ENCODE peak calls at places on chromosomes 3 and 15, in four cellular contexts. One of them, this sample, is unnamed.

GRCh38 chr15:101091080-101092017 is 160.5 kb downstream of the CHSY1 start:
- DNase-seq in K562: no peak
- DNase-seq in GM12878: no peak
- DNase-seq in HepG2: peak
- DNase-seq in this sample: no peak

GRCh38 chr3:9400626-9401025 is 3.2 kb downstream of the SETD5 start:
- DNase-seq in GM12878: no peak
- DNase-seq in K562: no peak
- DNase-seq in HepG2: no peak
- DNase-seq in this sample: no peak

GRCh38 chr3:49553320-49553689 is 972 bp upstream of the BSN start:
- DNase-seq in K562: no peak
- DNase-seq in GM12878: no peak
- DNase-seq in HepG2: no peak
- DNase-seq in this sample: no peak

GRCh38 chr15:40688932-40689799 is 5.8 kb upstream of the RAD51 start:
- DNase-seq in K562: no peak
- DNase-seq in GM12878: no peak
- DNase-seq in HepG2: no peak
- DNase-seq in this sample: no peak

GRCh38 chr15:48671381-48672022 is 26.0 kb upstream of the FBN1 start:
- DNase-seq in K562: peak
- DNase-seq in GM12878: no peak
- DNase-seq in HepG2: no peak
- DNase-seq in this sample: no peak

GRCh38 chr3:149385617-149386298 is 8.3 kb upstream of the TM4SF1 start:
- DNase-seq in GM12878: no peak
- DNase-seq in K562: no peak
- DNase-seq in HepG2: peak
- DNase-seq in this sample: no peak

GRCh38 chr3:167874667-167875372 is 139.3 kb downstream of the SERPINI1 start:
- DNase-seq in GM12878: no peak
- DNase-seq in HepG2: no peak
- DNase-seq in K562: no peak
- DNase-seq in this sample: no peak

GRCh38 chr3:3212781-3213416 is 33.4 kb upstream of the CRBN start:
- DNase-seq in GM12878: no peak
- DNase-seq in HepG2: no peak
- DNase-seq in K562: no peak
- DNase-seq in this sample: no peak

GRCh38 chr3:47134311-47134710 is 29.6 kb downstream of the SETD2 start:
- DNase-seq in GM12878: no peak
- DNase-seq in K562: no peak
- DNase-seq in HepG2: no peak
- DNase-seq in this sample: no peak

GRCh38 chr3:106880206-106880605 is 497.0 kb upstream of the CCDC54 start:
- DNase-seq in HepG2: no peak
- DNase-seq in GM12878: no peak
- DNase-seq in K562: no peak
- DNase-seq in this sample: no peak

GRCh38 chr3:46851364-46852328 is 11.6 kb downstream of the MYL3 start:
- DNase-seq in GM12878: no peak
- DNase-seq in K562: no peak
- DNase-seq in HepG2: no peak
- DNase-seq in this sample: no peak

DNA sequence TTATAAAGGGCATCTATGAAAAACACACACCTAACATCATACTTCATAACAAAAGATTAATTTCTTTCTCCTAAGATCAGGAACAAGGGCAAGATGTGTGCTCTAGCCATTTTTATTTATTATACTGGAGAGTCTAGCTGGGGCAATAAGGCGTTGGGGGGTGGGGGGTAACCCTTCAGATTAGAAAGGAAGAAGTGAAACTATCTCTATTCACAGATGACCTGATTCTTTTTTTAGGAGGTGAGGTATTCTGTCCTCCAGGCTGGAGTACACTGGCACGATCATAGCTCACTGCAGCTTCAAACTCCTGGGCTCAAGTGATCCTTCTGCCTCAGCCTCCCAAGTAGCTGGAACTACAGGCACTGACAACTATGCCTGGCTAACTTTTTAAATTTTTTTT is 89.5 kb upstream of the MANF start:
- DNase-seq in K562: no peak
- DNase-seq in HepG2: no peak
- DNase-seq in GM12878: peak
- DNase-seq in this sample: no peak
- TF ChIP-seq FOXK2 in K562: no peak
- TF ChIP-seq FOXK2 in HepG2: no peak
- TF ChIP-seq FOXK2 in GM12878: no peak
- TF ChIP-seq FOXK2 in this sample: no peak

DNA sequence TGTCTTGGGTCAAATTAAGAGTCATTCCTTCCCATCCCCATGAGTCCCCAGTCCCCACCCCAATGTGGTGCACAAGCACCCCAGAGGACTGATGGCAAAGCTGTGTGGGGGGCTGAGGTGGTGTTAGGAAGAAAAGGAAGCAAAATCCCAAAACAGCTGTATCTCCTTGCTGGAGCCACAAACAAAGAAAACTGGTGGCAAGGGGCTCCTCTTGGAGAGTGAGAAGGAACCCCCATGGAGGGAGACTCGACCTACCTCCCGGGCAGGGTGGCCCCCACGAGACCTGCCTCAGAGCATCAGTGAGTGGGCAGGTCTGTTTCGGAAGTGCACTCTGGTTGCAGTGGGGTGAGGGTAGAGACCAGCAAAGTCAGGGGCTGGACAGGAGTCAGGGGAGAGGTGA is 29.2 kb downstream of the PRR23E start:
- DNase-seq in HepG2: no peak
- DNase-seq in GM12878: no peak
- DNase-seq in K562: no peak
- DNase-seq in this sample: no peak
- TF ChIP-seq FOXK2 in HepG2: no peak
- TF ChIP-seq FOXK2 in GM12878: no peak
- TF ChIP-seq FOXK2 in K562: no peak
- TF ChIP-seq FOXK2 in this sample: no peak

DNA sequence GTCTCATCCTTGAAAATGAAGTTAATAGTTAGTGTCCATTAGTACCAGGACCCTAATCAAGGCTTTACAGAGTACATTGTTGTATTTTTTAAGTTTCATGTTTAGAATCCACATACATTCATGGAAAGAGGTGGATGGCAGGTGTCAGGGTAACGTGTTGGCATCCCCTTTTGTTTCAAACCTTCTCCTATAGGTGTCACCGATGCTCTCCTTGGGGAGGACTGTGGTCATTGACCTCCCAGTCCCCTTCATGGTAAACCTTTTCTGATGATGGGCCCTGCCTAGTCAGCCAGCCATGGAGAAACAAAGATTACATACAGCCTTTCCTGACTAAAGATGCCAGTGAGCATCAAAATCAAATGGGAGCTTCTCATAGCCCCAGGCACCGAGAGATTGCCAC is 574.8 kb downstream of the AGBL1 start:
- DNase-seq in GM12878: no peak
- DNase-seq in HepG2: no peak
- DNase-seq in K562: no peak
- DNase-seq in this sample: no peak
- TF ChIP-seq FOXK2 in GM12878: no peak
- TF ChIP-seq FOXK2 in HepG2: no peak
- TF ChIP-seq FOXK2 in K562: no peak
- TF ChIP-seq FOXK2 in this sample: no peak

GRCh38 chr3:118984699-118985098 is 49.9 kb downstream of the IGSF11 start:
- DNase-seq in HepG2: no peak
- DNase-seq in GM12878: no peak
- DNase-seq in K562: peak
- DNase-seq in this sample: no peak

GRCh38 chr3:118990818-118991560 is 43.7 kb downstream of the IGSF11 start:
- DNase-seq in K562: no peak
- DNase-seq in GM12878: no peak
- DNase-seq in HepG2: no peak
- DNase-seq in this sample: no peak

GRCh38 chr3:118986734-118987133 is 47.9 kb downstream of the IGSF11 start:
- DNase-seq in K562: no peak
- DNase-seq in HepG2: no peak
- DNase-seq in GM12878: no peak
- DNase-seq in this sample: no peak

GRCh38 chr3:118988198-118988842 is 46.3 kb downstream of the IGSF11 start:
- DNase-seq in K562: no peak
- DNase-seq in HepG2: no peak
- DNase-seq in GM12878: no peak
- DNase-seq in this sample: no peak

GRCh38 chr3:118987466-118987865 is 47.2 kb downstream of the IGSF11 start:
- DNase-seq in K562: no peak
- DNase-seq in HepG2: no peak
- DNase-seq in GM12878: no peak
- DNase-seq in this sample: no peak
- TF ChIP-seq FOXK2 in K562: no peak
- TF ChIP-seq FOXK2 in HepG2: no peak
- TF ChIP-seq FOXK2 in GM12878: no peak
- TF ChIP-seq FOXK2 in this sample: no peak

GRCh38 chr15:58438956-58439355 is 7.2 kb downstream of the LIPC start:
- DNase-seq in K562: peak
- DNase-seq in HepG2: peak
- DNase-seq in GM12878: no peak
- DNase-seq in this sample: peak

GRCh38 chr15:58442122-58442521 is 10.3 kb downstream of the LIPC start:
- DNase-seq in HepG2: no peak
- DNase-seq in K562: no peak
- DNase-seq in GM12878: no peak
- DNase-seq in this sample: no peak

GRCh38 chr15:58441376-58442070 is 9.7 kb downstream of the LIPC start:
- DNase-seq in K562: no peak
- DNase-seq in HepG2: no peak
- DNase-seq in GM12878: no peak
- DNase-seq in this sample: no peak

GRCh38 chr15:58440181-58440910 is 8.6 kb downstream of the LIPC start:
- DNase-seq in HepG2: peak
- DNase-seq in GM12878: no peak
- DNase-seq in K562: no peak
- DNase-seq in this sample: no peak

DNA sequence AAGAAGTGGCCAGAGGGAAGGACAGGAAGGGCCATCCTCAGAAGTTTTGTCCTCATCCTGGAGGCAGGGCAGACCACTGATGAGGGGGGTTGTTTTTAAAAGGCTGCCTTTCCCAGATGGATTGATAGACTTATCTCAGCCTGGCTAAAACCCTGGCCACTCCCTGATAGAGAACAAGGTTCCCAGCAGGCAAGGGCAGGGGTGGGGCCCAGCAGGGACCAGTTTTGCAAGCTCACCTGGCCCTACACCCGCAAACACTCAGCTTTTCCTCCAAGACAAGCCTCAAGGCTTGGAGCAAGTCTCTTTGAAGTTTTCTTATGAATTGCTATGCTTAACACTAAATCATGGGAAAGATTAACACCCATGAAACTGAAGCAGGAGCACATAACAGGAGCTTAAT is 9.1 kb downstream of the LIPC start:
- DNase-seq in K562: peak
- DNase-seq in HepG2: no peak
- DNase-seq in GM12878: no peak
- DNase-seq in this sample: no peak
- TF ChIP-seq FOXK2 in K562: no peak
- TF ChIP-seq FOXK2 in HepG2: no peak
- TF ChIP-seq FOXK2 in GM12878: no peak
- TF ChIP-seq FOXK2 in this sample: no peak

GRCh38 chr3:143249014-143249413 is 129.4 kb downstream of the CHST2 start:
- DNase-seq in K562: no peak
- DNase-seq in GM12878: no peak
- DNase-seq in HepG2: no peak
- DNase-seq in this sample: no peak

GRCh38 chr3:143255725-143256124 is 136.2 kb downstream of the CHST2 start:
- DNase-seq in K562: no peak
- DNase-seq in HepG2: no peak
- DNase-seq in GM12878: no peak
- DNase-seq in this sample: no peak

GRCh38 chr3:143256416-143256815 is 136.8 kb downstream of the CHST2 start:
- DNase-seq in GM12878: no peak
- DNase-seq in HepG2: no peak
- DNase-seq in K562: no peak
- DNase-seq in this sample: no peak

GRCh38 chr3:143247007-143247563 is 127.5 kb downstream of the CHST2 start:
- DNase-seq in GM12878: no peak
- DNase-seq in K562: no peak
- DNase-seq in HepG2: no peak
- DNase-seq in this sample: no peak

GRCh38 chr3:143252931-143253330 is 133.4 kb downstream of the CHST2 start:
- DNase-seq in HepG2: no peak
- DNase-seq in GM12878: no peak
- DNase-seq in K562: no peak
- DNase-seq in this sample: no peak
- TF ChIP-seq FOXK2 in HepG2: no peak
- TF ChIP-seq FOXK2 in GM12878: no peak
- TF ChIP-seq FOXK2 in K562: no peak
- TF ChIP-seq FOXK2 in this sample: no peak

DNA sequence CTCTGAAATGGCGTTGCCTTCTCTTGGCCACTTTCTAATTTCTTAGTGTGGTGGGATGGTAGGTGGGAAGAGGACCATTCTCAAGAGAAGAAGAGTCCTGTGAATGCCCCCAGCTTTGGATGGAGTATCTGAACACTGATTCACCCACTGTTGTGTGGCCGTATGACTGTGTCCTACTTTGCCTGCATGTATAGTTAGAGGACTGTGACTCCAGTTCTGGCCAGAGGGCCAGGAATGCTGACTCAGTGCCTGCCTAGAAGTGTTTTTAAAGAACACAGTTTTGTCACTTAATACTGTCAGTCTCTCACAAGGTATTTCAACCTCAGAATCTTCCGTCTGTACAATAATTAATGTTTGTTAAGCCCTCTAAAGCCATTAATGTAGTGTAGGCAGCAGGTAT is 2.1 kb downstream of the SEC61A1 start:
- DNase-seq in K562: no peak
- DNase-seq in GM12878: no peak
- DNase-seq in HepG2: no peak
- DNase-seq in this sample: no peak
- TF ChIP-seq FOXK2 in K562: no peak
- TF ChIP-seq FOXK2 in GM12878: no peak
- TF ChIP-seq FOXK2 in HepG2: no peak
- TF ChIP-seq FOXK2 in this sample: no peak

This sample was measured in HEK293T.